ENCODE peak calls at places on chromosomes 5 and 9, in six cellular contexts. U, P, L, T, O and J are unnamed samples.

GRCh38 chr5:98339141-98339848 is 434.2 kb upstream of the RGMB start:
- DNase-seq in U (no peak), P (no peak), L (no peak), T (no peak), O (no peak), J (no peak)

GRCh38 chr9:128731691-128732090 is 7.8 kb upstream of the ZDHHC12 start:
- DNase-seq in U (no peak), P (no peak), L (no peak), T (no peak), O (no peak), J (no peak)

GRCh38 chr9:83714316-83714715 is 6.6 kb upstream of the UBQLN1 start:
- DNase-seq in U (no peak), P (no peak), L (no peak), T (no peak), O (no peak), J (no peak)

GRCh38 chr5:58041884-58042283 is 418.0 kb downstream of the PLK2 start:
- DNase-seq in U (no peak), P (no peak), L (no peak), T (no peak), O (no peak), J (no peak)

GRCh38 chr9:73061131-73061530 is 90.5 kb upstream of the ANXA1 start:
- DNase-seq in U (no peak), P (no peak), L (no peak), T (no peak), O (no peak), J (no peak)

GRCh38 chr5:74324556-74324955 is 316.0 kb downstream of the ENC1 start:
- DNase-seq in U (no peak), P (no peak), L (no peak), T (no peak), O (no peak), J (no peak)

GRCh38 chr9:33447404-33448158 is at the start of gene AQP3:
- DNase-seq in U (no peak), P (no peak), L (peak), T (peak), O (peak), J (peak)

GRCh38 chr9:129333613-129333960 is 155.5 kb upstream of the IER5L start:
- DNase-seq in U (no peak), P (no peak), L (peak), T (peak), O (peak), J (no peak)

GRCh38 chr5:154863291-154864080 is 5.1 kb downstream of the CNOT8 start:
- DNase-seq in U (no peak), P (no peak), L (no peak), T (no peak), O (no peak), J (no peak)

GRCh38 chr9:70091553-70091952 is 47.9 kb downstream of the MAMDC2 start:
- DNase-seq in U (no peak), P (no peak), L (no peak), T (peak), O (no peak), J (no peak)

DNA sequence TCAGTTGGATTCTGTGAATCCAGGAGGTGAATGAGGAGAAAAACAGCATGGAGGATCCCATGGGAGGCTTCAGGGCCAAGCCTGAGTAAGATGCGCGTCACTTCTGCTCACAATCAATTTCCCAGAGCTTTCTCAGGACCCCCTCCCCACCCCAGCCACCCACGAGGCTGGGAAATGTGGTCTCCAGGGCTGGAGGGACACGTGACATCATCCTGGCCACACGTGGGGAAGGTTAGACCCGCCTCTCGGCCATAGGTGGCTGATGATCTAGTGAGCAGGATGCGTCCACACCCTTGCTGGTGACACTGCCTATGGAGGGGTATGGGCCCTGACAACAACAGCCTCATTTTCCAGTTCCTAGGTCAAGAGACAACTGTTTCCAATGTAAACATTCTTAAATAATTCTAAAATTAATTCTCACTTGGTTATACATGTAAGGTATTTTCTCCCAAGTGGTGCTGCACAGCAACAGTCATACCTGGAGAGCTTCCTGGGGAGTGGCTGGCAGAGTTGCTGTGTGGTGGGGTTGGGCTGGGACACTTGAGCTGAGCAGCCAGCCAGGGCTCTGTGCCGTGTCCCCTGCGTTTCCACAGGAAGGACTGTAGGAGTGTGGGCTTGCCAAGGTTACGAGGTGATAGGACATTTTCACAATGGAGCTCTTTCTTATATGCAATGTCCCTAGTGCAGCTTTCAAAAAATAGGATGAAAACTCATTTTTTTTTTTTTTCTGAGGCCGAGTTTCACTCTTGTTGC is 153.1 kb downstream of the GADD45G start:
- DNase-seq in U (no peak), P (no peak), L (no peak), T (no peak), O (no peak), J (no peak)
- H4K91ac ChIP-seq in U (no peak), P (no peak), L (no peak), T (no peak), O (peak), J (no peak)

GRCh38 chr5:83927140-83927733 is 206.6 kb upstream of the HAPLN1 start:
- DNase-seq in U (peak), P (peak), L (peak), T (peak), O (peak), J (peak)
- H3K4me2 ChIP-seq in U (no peak), P (no peak), L (no peak), T (no peak), O (no peak), J (no peak)

GRCh38 chr5:135608361-135608760 is 29.6 kb upstream of the CXCL14 start:
- DNase-seq in U (no peak), P (no peak), L (no peak), T (no peak), O (no peak), J (no peak)
- H4K91ac ChIP-seq in U (no peak), P (no peak), L (no peak), T (no peak), O (no peak), J (no peak)

GRCh38 chr5:139908749-139909148 is 113.1 kb downstream of the PSD2 start:
- DNase-seq in U (no peak), P (no peak), L (peak), T (peak), O (no peak), J (no peak)

GRCh38 chr5:139911425-139912120 is 116.0 kb downstream of the PSD2 start:
- DNase-seq in U (no peak), P (no peak), L (no peak), T (no peak), O (no peak), J (no peak)

GRCh38 chr5:139912158-139912557 is 116.5 kb downstream of the PSD2 start:
- DNase-seq in U (no peak), P (no peak), L (no peak), T (no peak), O (no peak), J (no peak)

GRCh38 chr5:139912804-139913203 is 117.2 kb downstream of the PSD2 start:
- DNase-seq in U (no peak), P (no peak), L (no peak), T (no peak), O (no peak), J (no peak)

DNA sequence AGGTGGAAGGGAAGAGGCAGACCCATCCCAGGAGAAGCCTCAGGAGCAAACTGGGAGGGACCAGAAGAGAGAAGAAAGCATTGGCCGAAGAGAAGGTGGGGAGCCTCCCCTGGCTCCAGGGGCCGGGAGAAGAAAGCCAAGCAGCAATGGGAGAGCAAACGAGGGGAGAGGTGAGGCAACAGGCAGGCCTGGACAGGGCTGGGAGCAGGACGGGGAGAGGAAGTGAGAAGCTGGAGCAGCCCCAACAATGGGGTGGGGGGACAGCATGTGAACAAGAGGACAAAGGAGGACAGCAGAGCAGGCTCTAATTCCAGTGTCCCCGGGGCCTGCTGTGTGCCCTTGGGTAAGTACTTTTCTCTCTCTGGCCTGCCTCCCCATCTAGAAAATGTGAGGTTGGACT is 115.3 kb downstream of the PSD2 start:
- DNase-seq in U (no peak), P (no peak), L (no peak), T (no peak), O (no peak), J (no peak)
- H3K4me2 ChIP-seq in U (no peak), P (no peak), L (no peak), T (no peak), O (no peak), J (no peak)

GRCh38 chr9:104775574-104775936 is 11.6 kb downstream of the NIPSNAP3B start:
- DNase-seq in U (no peak), P (no peak), L (no peak), T (no peak), O (no peak), J (no peak)
- H4K91ac ChIP-seq in U (no peak), P (no peak), L (no peak), T (no peak), O (no peak), J (no peak)

GRCh38 chr5:36876965-36877666 is 547 bp downstream of the NIPBL start:
- DNase-seq in U (no peak), P (peak), L (peak), T (peak), O (peak), J (peak)

GRCh38 chr5:36875051-36875788 is 1.3 kb upstream of the NIPBL start:
- DNase-seq in U (no peak), P (peak), L (peak), T (peak), O (peak), J (peak)

GRCh38 chr5:36877667-36878420 is 1.3 kb downstream of the NIPBL start:
- DNase-seq in U (no peak), P (peak), L (no peak), T (peak), O (no peak), J (no peak)

GRCh38 chr5:36875789-36876388 is 680 bp upstream of the NIPBL start:
- DNase-seq in U (no peak), P (peak), L (peak), T (peak), O (peak), J (peak)

GRCh38 chr5:36876389-36876964 is at the start of gene NIPBL:
- DNase-seq in U (no peak), P (peak), L (peak), T (peak), O (peak), J (peak)
- H3K4me2 ChIP-seq in U (peak), P (peak), L (peak), T (peak), O (peak), J (peak)

GRCh38 chr9:24413651-24414050 is 132.0 kb downstream of the IZUMO3 start:
- DNase-seq in U (no peak), P (no peak), L (no peak), T (peak), O (no peak), J (no peak)
- H4K91ac ChIP-seq in U (no peak), P (no peak), L (no peak), T (no peak), O (no peak), J (no peak)

DNA sequence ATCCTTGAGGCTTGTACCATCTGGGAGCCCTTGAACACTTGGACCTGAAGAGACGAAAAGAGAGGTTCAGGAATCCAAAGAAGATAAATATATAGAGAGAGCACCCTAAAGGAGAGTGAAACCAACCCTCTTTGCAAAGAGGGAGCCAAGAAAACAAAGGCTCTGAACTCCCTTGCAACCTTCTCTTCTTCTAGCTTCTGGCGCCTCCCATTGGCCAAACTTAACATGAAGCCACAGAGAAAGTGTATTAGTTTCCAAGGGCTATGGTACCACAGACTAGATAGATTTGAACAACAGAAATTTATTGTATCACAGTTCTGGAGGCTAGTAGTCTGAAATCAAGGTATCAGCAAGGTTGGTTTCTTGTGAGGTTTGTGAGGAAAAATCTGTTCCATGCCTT is 175.1 kb downstream of the HCN1 start:
- DNase-seq in U (peak), P (peak), L (peak), T (peak), O (no peak), J (peak)
- H3K4me2 ChIP-seq in U (no peak), P (no peak), L (no peak), T (no peak), O (no peak), J (no peak)